ENCODE peak calls at places on chromosomes 12 and 14, in eight cellular contexts. I, X, G, P, V, L, S and T are unnamed samples.

GRCh38 chr14:75132374-75133086 is 5.7 kb upstream of the NEK9 start:
- DNase-seq in S (peak; percentile 65), X (peak; percentile 78), G (peak; percentile 71), I (peak; percentile 69), P (peak; percentile 43), L (peak; percentile 81), V (peak; percentile 81), T (no peak)

GRCh38 chr14:35963209-35963608 is 137.1 kb downstream of the BRMS1L start:
- DNase-seq in L (peak; percentile 38), I (peak; percentile 45), X (no peak), P (no peak), G (no peak), S (peak; percentile 15), V (no peak), T (no peak)

GRCh38 chr14:59349154-59349772 is 115.9 kb downstream of the GPR135 start:
- DNase-seq in V (peak; percentile 58), X (no peak), L (no peak), I (no peak), G (no peak), S (no peak), P (no peak), T (no peak)

GRCh38 chr14:102317564-102318248 is 1.8 kb upstream of the ZNF839 start:
- DNase-seq in X (peak; percentile 59), V (peak; percentile 39), I (peak; percentile 71), L (peak; percentile 33), G (peak; percentile 41), P (no peak), S (no peak), T (no peak)

GRCh38 chr12:58414398-58414871 is 473.1 kb downstream of the ATP23 start:
- DNase-seq in X (no peak), S (no peak), P (no peak), L (no peak), G (peak; percentile 78), I (no peak), V (peak; percentile 44), T (no peak)

GRCh38 chr12:108298761-108299275 is 40.3 kb downstream of the CMKLR1 start:
- DNase-seq in L (no peak), P (no peak), S (no peak), G (no peak), I (no peak), X (no peak), V (no peak), T (peak; percentile 23)

GRCh38 chr14:70188292-70188607 is 501 bp downstream of the SLC8A3 start:
- DNase-seq in S (no peak), L (peak; percentile 59), X (no peak), G (no peak), I (no peak), V (peak; percentile 21), P (no peak), T (no peak)

GRCh38 chr14:78172428-78172827 is 2.3 kb downstream of the NRXN3 start:
- DNase-seq in X (no peak), S (no peak), G (no peak), V (no peak), L (no peak), P (no peak), I (no peak), T (no peak)

GRCh38 chr12:28463396-28463795 is 273.1 kb downstream of the CCDC91 start:
- DNase-seq in V (no peak), S (no peak), L (no peak), I (no peak), X (no peak), P (no peak), G (no peak), T (no peak)

GRCh38 chr12:104426926-104427546 is 29.7 kb upstream of the CHST11 start:
- DNase-seq in X (no peak), S (no peak), G (peak; percentile 66), L (no peak), P (no peak), I (no peak), V (no peak), T (no peak)

GRCh38 chr12:9810721-9811120 is 16.6 kb upstream of the KLRF1 start:
- DNase-seq in V (no peak), G (no peak), P (no peak), X (no peak), I (no peak), L (no peak), S (no peak), T (no peak)

GRCh38 chr12:103586132-103586531 is 941 bp upstream of the STAB2 start:
- DNase-seq in G (no peak), L (no peak), I (no peak), S (no peak), V (no peak), X (no peak), P (no peak), T (no peak)

GRCh38 chr14:75011356-75012097 is 8.8 kb downstream of the EIF2B2 start:
- DNase-seq in I (no peak), S (no peak), G (peak; percentile 21), V (peak; percentile 80), L (no peak), P (no peak), X (no peak), T (no peak)

GRCh38 chr12:2629051-2629450 is 165.7 kb upstream of the FKBP4 start:
- DNase-seq in V (no peak), S (no peak), P (no peak), L (no peak), X (no peak), G (no peak), I (no peak), T (no peak)

GRCh38 chr12:2625267-2625666 is 169.5 kb upstream of the FKBP4 start:
- DNase-seq in V (no peak), X (no peak), S (no peak), G (no peak), L (no peak), P (peak; percentile 56), I (no peak), T (no peak)

GRCh38 chr12:2628401-2628800 is 166.4 kb upstream of the FKBP4 start:
- DNase-seq in L (no peak), X (peak; percentile 57), P (no peak), G (no peak), S (no peak), I (no peak), V (no peak), T (no peak)

GRCh38 chr12:2624543-2625266 is 170.1 kb upstream of the FKBP4 start:
- DNase-seq in I (no peak), G (peak; percentile 67), S (peak; percentile 36), P (peak; percentile 87), X (no peak), L (peak; percentile 84), V (no peak), T (no peak)

GRCh38 chr12:2627343-2628191 is 167.2 kb upstream of the FKBP4 start:
- DNase-seq in V (no peak), P (no peak), X (no peak), G (no peak), L (no peak), I (no peak), S (no peak), T (no peak)
- H3K9ac ChIP-seq in V (no peak overlapping the region), P (no peak overlapping the region), X (no peak overlapping the region), G (no peak overlapping the region), L (no peak overlapping the region), I (no peak overlapping the region), S (no peak overlapping the region), T (no peak overlapping the region)

GRCh38 chr12:11714626-11715025 is 65.2 kb downstream of the ETV6 start:
- DNase-seq in L (no peak), S (no peak), V (no peak), P (no peak), G (no peak), X (no peak), I (no peak), T (no peak)

GRCh38 chr12:11718105-11718504 is 68.6 kb downstream of the ETV6 start:
- DNase-seq in G (no peak), L (no peak), S (no peak), X (peak; percentile 77), P (no peak), I (no peak), V (no peak), T (no peak)

GRCh38 chr12:11717533-11717961 is 68.1 kb downstream of the ETV6 start:
- DNase-seq in G (no peak), L (no peak), X (no peak), I (peak; percentile 65), S (no peak), V (no peak), P (no peak), T (no peak)

GRCh38 chr12:11718768-11719253 is 69.3 kb downstream of the ETV6 start:
- DNase-seq in L (peak; percentile 45), S (no peak), G (peak; percentile 78), V (peak; percentile 73), I (no peak), X (no peak), P (no peak), T (no peak)

DNA sequence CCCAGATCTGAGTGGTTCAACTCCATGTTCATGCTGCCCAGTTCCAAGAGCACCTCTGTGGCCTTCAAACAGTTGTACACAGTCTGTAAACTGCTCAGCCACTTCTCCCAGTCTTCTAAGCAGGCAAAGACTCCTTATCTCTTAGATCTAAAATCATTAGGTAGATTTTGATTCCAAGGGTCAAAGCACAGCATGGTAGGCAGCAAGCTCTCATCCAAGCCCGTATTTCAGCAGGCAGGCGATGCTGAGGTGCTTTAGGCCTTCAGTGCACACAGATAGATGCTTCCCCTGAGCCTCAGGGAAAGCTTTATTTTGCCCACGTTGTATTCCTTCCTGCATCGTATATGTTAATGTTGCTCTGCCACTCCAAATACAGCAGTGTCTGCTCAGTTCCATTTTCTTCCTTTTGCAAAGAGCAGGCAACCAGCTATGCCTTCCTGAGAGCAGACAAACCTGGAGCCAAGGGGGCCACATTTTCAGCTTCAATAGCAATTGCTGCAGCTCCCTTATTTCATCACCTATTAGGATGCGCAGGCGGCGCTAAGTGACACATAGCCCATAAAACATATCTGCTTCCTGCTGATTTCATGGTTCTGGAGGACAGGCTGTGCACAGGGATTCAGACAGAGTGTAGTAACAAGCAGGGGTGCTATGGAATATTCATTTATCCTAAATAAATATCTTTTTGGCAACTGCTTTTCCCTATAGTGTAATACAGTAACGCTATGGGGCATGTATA is 67.5 kb downstream of the ETV6 start:
- DNase-seq in X (no peak), P (no peak), I (no peak), G (no peak), L (no peak), S (no peak), V (peak; percentile 48), T (no peak)
- H3K27ac ChIP-seq in X (peak overlapping the region; percentile 2), P (no peak overlapping the region), I (peak overlapping the region; percentile 19), G (no peak overlapping the region), L (no peak overlapping the region), S (no peak overlapping the region), V (peak overlapping the region; percentile 95), T (no peak overlapping the region)

DNA sequence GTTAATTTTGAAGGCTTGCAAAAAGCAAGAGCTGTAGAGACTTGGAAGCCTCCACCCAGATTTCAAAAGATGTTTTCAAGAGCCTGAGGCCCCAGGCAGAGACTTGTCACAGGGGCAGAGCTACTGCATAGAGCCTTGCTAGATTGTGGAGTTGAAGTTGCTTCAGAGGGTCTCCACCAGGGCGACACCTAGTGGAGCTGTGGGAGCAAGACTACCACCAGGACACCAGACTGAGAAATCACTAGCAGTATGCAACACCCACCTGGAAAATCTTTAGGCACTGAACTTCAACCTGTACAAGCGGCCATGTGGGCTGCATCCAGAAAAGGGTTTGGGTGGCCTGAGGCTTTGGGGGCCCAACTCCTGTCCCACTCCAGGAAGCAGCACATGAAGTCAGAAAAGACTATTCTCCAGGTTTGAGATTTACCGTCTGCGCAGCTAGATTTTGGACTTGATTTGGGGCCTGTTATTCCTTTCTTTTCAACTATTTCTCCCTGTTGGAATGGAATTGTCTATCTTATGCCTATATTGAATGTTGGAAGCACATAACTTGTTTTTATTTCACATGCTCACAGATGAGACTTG is 508.5 kb downstream of the FLRT2 start:
- DNase-seq in S (no peak), G (peak; percentile 20), V (peak; percentile 46), P (peak; percentile 80), I (peak; percentile 10), L (peak; percentile 55), X (peak; percentile 19), T (no peak)
- TF ChIP-seq CTCF in S (peak; percentile 33), G (peak; percentile 81), V (peak; percentile 73), P (peak; percentile 83), I (peak; percentile 71), L (peak; percentile 75), X (no peak), T (peak; percentile 53)

GRCh38 chr12:16604853-16605252 is 1.1 kb downstream of the LMO3 start:
- DNase-seq in V (no peak), G (no peak), L (peak; percentile 50), P (no peak), X (no peak), S (no peak), I (no peak), T (peak; percentile 56)
- H3K9ac ChIP-seq in V (no peak overlapping the region), G (no peak overlapping the region), L (no peak overlapping the region), P (no peak overlapping the region), X (no peak overlapping the region), S (no peak overlapping the region), I (no peak overlapping the region), T (no peak overlapping the region)